ENCODE peak calls at places on chromosomes 2 and 18, in five cellular contexts. L is body of pancreas, N is cardiac muscle cell, B is hepatocyte, F is left ventricle myocardium inferior. H is an unnamed sample.

GRCh38 chr18:7172611-7173010 is 55.0 kb upstream of the LAMA1 start:
- DNase-seq in L (no peak), B (no peak), F (no peak), N (no peak), H (no peak)

GRCh38 chr18:8843005-8843404 is 137.6 kb downstream of the MTCL1 start:
- DNase-seq in N (no peak), L (no peak), B (no peak), F (no peak), H (no peak)

GRCh38 chr2:232833830-232834229 is 36.2 kb upstream of the SNORC start:
- DNase-seq in L (no peak), F (no peak), N (no peak), B (no peak), H (no peak)

GRCh38 chr18:78979058-78979680 is 449 bp upstream of the SALL3 start:
- DNase-seq in B (no peak), N (peak), L (no peak), F (no peak), H (no peak)

GRCh38 chr2:115161531-115162453 is 719.4 kb downstream of the DPP10 start:
- DNase-seq in N (peak), L (peak), F (no peak), B (peak), H (no peak)

GRCh38 chr2:172465417-172466334 is 38.3 kb downstream of the ITGA6 start:
- DNase-seq in N (peak), L (peak), B (peak), F (peak), H (no peak)

GRCh38 chr2:36635194-36635593 is 37.2 kb upstream of the FEZ2 start:
- DNase-seq in B (no peak), L (no peak), F (no peak), N (no peak), H (no peak)

GRCh38 chr2:114076961-114077360 is 187.1 kb downstream of the ACTR3 start:
- DNase-seq in F (no peak), L (no peak), N (no peak), B (peak), H (no peak)

GRCh38 chr2:190267302-190267701 is 52.3 kb downstream of the HIBCH start:
- DNase-seq in F (no peak), B (no peak), L (no peak), N (no peak), H (no peak)

GRCh38 chr2:109446531-109447131 is 167.1 kb downstream of the SEPTIN10 start:
- DNase-seq in N (no peak), L (no peak), F (no peak), B (no peak), H (peak)

GRCh38 chr2:230443540-230443939 is 27.5 kb downstream of the SP100 start:
- DNase-seq in F (no peak), B (no peak), L (no peak), N (no peak), H (no peak)

GRCh38 chr2:47250576-47251403 is 95.7 kb upstream of the STPG4 start:
- DNase-seq in F (no peak), L (peak), B (peak), N (no peak), H (no peak)

GRCh38 chr2:239804161-239805042 is 220.7 kb downstream of the NDUFA10 start:
- DNase-seq in L (no peak), F (no peak), B (no peak), N (no peak), H (peak)

GRCh38 chr18:40949138-40949949 is 1005.7 kb upstream of the PIK3C3 start:
- DNase-seq in N (no peak), B (no peak), L (no peak), F (no peak), H (no peak)

GRCh38 chr2:152415231-152415642 is 80.3 kb downstream of the FMNL2 start:
- DNase-seq in N (no peak), L (peak), F (no peak), B (peak), H (no peak)

GRCh38 chr2:166627893-166628292 is 133.8 kb upstream of the SCN7A start:
- DNase-seq in N (peak), F (no peak), L (no peak), B (no peak), H (no peak)
- H3K4me3 ChIP-seq in N (no peak), F (no peak), L (no peak), B (no peak), H (no peak)

DNA sequence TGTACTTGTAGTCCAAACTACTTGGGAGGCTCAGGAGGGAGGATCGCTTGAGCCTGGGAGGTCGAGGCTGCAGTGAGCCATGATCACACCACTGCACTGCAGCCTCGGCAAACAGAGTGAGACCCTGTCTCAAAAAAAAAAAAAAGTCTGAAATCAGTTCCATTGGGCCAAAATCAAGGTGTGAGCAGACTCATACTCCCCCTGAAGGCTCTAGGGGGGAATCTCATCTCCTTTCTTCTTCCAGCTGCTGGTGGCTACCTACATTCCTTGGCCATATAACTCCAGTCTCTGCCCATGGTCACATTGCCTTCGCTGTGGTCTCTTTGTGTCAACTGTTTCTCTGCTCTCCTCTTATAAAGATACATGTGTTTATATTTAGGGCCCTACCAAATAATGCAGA is 234.0 kb downstream of the LRRTM1 start:
- DNase-seq in F (no peak), B (no peak), L (no peak), N (no peak), H (no peak)
- TF ChIP-seq CTCF in F (no peak), B (no peak), L (no peak), N (no peak), H (no peak)

GRCh38 chr18:13492314-13492713 is 234.0 kb downstream of the FAM210A start:
- DNase-seq in F (no peak), L (no peak), B (no peak), N (no peak), H (no peak)

GRCh38 chr18:13494879-13495465 is 231.4 kb downstream of the FAM210A start:
- DNase-seq in N (no peak), L (no peak), F (no peak), B (no peak), H (no peak)

GRCh38 chr18:13495980-13496379 is 230.4 kb downstream of the FAM210A start:
- DNase-seq in L (no peak), N (no peak), F (no peak), B (no peak), H (no peak)

GRCh38 chr18:13493071-13493470 is 233.3 kb downstream of the FAM210A start:
- DNase-seq in N (no peak), F (no peak), B (no peak), L (no peak), H (no peak)

DNA sequence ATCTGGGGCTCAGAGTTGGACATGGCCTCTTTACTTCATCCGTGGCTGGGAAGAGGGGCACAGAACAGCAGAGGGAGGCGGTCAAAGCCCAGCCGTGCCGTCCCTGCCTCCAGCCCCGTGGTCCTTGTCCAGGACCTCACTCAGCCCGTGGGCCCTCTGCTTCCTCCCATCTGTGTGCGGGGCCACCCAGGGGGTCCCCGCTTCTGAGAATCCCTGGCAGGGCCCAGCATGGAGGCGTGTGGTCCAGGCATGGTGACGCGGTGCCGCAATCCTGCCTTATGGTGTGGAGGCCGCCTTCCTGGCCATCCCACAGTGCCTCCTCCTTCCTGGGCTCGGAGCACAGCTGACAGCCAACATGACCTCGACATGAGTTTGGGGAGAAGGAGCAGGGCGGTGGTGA is 232.6 kb downstream of the FAM210A start:
- DNase-seq in F (no peak), N (no peak), L (no peak), B (no peak), H (no peak)
- H3K27ac ChIP-seq in F (no peak), N (no peak), L (no peak), B (no peak), H (no peak)

DNA sequence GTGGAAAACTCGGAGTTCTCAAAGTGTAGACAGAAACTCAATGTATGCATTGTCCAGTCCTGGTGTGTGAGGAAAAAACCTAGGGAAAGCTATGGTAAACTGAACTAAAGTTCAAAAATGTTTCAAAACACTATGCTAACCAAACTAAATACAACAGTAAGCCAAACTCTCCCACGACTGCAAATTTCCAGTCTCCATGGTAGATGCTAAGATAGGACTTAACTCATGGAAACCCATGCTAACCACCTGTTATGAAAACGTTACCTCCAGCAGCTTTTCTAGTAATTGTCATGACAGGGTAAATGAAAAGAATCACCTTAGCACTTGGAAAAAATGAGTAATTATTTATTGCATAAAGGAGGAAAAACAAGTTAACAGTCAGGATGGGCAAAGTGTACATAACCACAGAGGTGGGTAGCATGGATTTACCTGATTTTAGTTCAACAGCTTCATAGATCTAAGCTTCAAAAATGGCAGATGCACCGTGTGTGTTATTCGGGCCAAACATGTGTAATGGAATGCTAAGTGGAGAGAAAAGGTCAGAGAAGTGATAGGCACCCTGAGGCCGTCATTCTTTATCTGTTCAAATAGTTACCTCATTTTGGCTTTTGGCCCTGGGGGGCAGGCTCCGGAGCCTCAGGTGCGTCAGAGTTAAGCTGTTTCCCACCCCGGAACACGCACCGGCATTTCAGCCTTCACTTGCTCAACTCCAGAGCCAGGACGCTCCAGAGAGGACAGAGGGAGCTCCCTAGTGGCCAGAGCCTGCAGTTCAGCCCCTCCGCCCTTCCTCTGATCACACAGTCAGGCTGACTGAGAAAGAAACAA is 135.5 kb upstream of the EPC2 start:
- DNase-seq in L (peak), N (peak), F (peak), B (peak), H (peak)
- H3K4me3 ChIP-seq in L (no peak), N (no peak), F (peak), B (no peak), H (peak)

H was measured in coronary artery.